ENCODE peak calls at places on chromosome 20, in four cellular contexts. I, M, F and A are unnamed samples.

GRCh38 chr20:18743665-18744440 is 69.7 kb upstream of the SCP2D1 start:
- DNase-seq in M (no peak), I (no peak), F (no peak), A (no peak)

GRCh38 chr20:64165866-64166600 is 1.8 kb downstream of the MYT1 start:
- DNase-seq in M (no peak), F (no peak), I (no peak), A (no peak)

GRCh38 chr20:50642288-50642803 is 49.0 kb downstream of the RIPOR3 start:
- DNase-seq in I (no peak), F (no peak), M (no peak), A (no peak)

GRCh38 chr20:2701671-2702081 is 9.1 kb downstream of the EBF4 start:
- DNase-seq in F (no peak), M (no peak), I (no peak), A (no peak)

GRCh38 chr20:60694763-60695162 is 557.3 kb upstream of the CDH4 start:
- DNase-seq in F (no peak), M (no peak), I (no peak), A (no peak)

GRCh38 chr20:30168800-30169138 is 1088.7 kb upstream of the DEFB115 start:
- DNase-seq in I (no peak), F (no peak), M (no peak), A (no peak)

GRCh38 chr20:64256282-64256947 is 867 bp downstream of the PCMTD2 start:
- DNase-seq in I (no peak), M (no peak), F (no peak), A (no peak)

GRCh38 chr20:25013478-25014380 is 21.2 kb upstream of the APMAP start:
- DNase-seq in M (no peak), I (no peak), F (no peak), A (no peak)

GRCh38 chr20:24027229-24027628 is 38.6 kb upstream of the GGTLC1 start:
- DNase-seq in M (peak; percentile 52), F (no peak), I (peak; percentile 48), A (no peak)

GRCh38 chr20:14444106-14444505 is 106.7 kb upstream of the FLRT3 start:
- DNase-seq in I (no peak), M (no peak), F (no peak), A (no peak)

GRCh38 chr20:23245553-23246128 is 105.0 kb upstream of the NXT1 start:
- DNase-seq in I (no peak), M (peak; percentile 15), F (peak; percentile 51), A (peak; percentile 26)

GRCh38 chr20:63381781-63382431 is 20.8 kb upstream of the CHRNA4 start:
- DNase-seq in M (no peak), F (no peak), I (peak; percentile 17), A (no peak)

GRCh38 chr20:37534401-37535157 is 6.9 kb upstream of the BLCAP start:
- DNase-seq in M (peak; percentile 96), F (peak; percentile 57), I (no peak), A (peak; percentile 73)

GRCh38 chr20:37457928-37458327 is 63.1 kb upstream of the NNAT start:
- DNase-seq in I (no peak), F (no peak), M (no peak), A (no peak)

GRCh38 chr20:51596656-51597388 is 54.3 kb upstream of the NFATC2 start:
- DNase-seq in M (no peak), I (no peak), F (no peak), A (no peak)

GRCh38 chr20:34536798-34537394 is 20.7 kb downstream of the DYNLRB1 start:
- DNase-seq in I (peak; percentile 30), F (no peak), M (no peak), A (no peak)

GRCh38 chr20:37293301-37293943 is 4.0 kb downstream of the MANBAL start:
- DNase-seq in F (no peak), M (no peak), I (no peak), A (no peak)

GRCh38 chr20:24696396-24696795 is 227.0 kb downstream of the SYNDIG1 start:
- DNase-seq in M (no peak), F (no peak), I (no peak), A (no peak)

GRCh38 chr20:5433352-5433751 is 116.6 kb upstream of the PROKR2 start:
- DNase-seq in I (no peak), F (no peak), M (no peak), A (no peak)